ENCODE peak calls at places on chromosome 7, in nine cellular contexts. One of them, this sample, is unnamed.

GRCh38 chr7:106858618-106859532 is 6.2 kb upstream of the PIK3CG start:
- DNase-seq in RWPE1: peak
- DNase-seq in hepatocyte: peak
- DNase-seq in H9: no peak
- DNase-seq in brain microvascular endothelial cell: no peak
- DNase-seq in cardiac muscle cell: peak
- DNase-seq in CD8-positive, alpha-beta T cell: no peak
- DNase-seq in upper lobe of right lung: peak
- DNase-seq in psoas muscle: peak
- DNase-seq in this sample: no peak

GRCh38 chr7:128108641-128109423 is 77.6 kb upstream of the LRRC4 start:
- DNase-seq in psoas muscle: no peak
- DNase-seq in hepatocyte: no peak
- DNase-seq in cardiac muscle cell: no peak
- DNase-seq in RWPE1: no peak
- DNase-seq in upper lobe of right lung: peak
- DNase-seq in brain microvascular endothelial cell: no peak
- DNase-seq in H9: no peak
- DNase-seq in CD8-positive, alpha-beta T cell: peak
- DNase-seq in this sample: no peak

GRCh38 chr7:54796150-54796549 is 37.1 kb upstream of the SEC61G start:
- DNase-seq in upper lobe of right lung: no peak
- DNase-seq in RWPE1: no peak
- DNase-seq in hepatocyte: no peak
- DNase-seq in H9: no peak
- DNase-seq in psoas muscle: no peak
- DNase-seq in brain microvascular endothelial cell: no peak
- DNase-seq in CD8-positive, alpha-beta T cell: no peak
- DNase-seq in cardiac muscle cell: peak
- DNase-seq in this sample: no peak

GRCh38 chr7:111098011-111098925 is 7.3 kb downstream of the LRRN3 start:
- DNase-seq in hepatocyte: peak
- DNase-seq in H9: peak
- DNase-seq in cardiac muscle cell: peak
- DNase-seq in psoas muscle: peak
- DNase-seq in RWPE1: no peak
- DNase-seq in upper lobe of right lung: no peak
- DNase-seq in brain microvascular endothelial cell: peak
- DNase-seq in CD8-positive, alpha-beta T cell: peak
- DNase-seq in this sample: no peak

GRCh38 chr7:159227433-159227832 is 82.8 kb upstream of the VIPR2 start:
- DNase-seq in cardiac muscle cell: no peak
- DNase-seq in CD8-positive, alpha-beta T cell: no peak
- DNase-seq in RWPE1: peak
- DNase-seq in brain microvascular endothelial cell: no peak
- DNase-seq in H9: no peak
- DNase-seq in hepatocyte: no peak
- DNase-seq in upper lobe of right lung: no peak
- DNase-seq in psoas muscle: no peak
- DNase-seq in this sample: peak

GRCh38 chr7:81256991-81257390 is 338.1 kb upstream of the SEMA3C start:
- DNase-seq in hepatocyte: no peak
- DNase-seq in RWPE1: no peak
- DNase-seq in cardiac muscle cell: peak
- DNase-seq in brain microvascular endothelial cell: no peak
- DNase-seq in CD8-positive, alpha-beta T cell: no peak
- DNase-seq in H9: no peak
- DNase-seq in upper lobe of right lung: no peak
- DNase-seq in psoas muscle: no peak
- DNase-seq in this sample: no peak

GRCh38 chr7:36084485-36085091 is 68.5 kb upstream of the EEPD1 start:
- DNase-seq in H9: peak
- DNase-seq in RWPE1: peak
- DNase-seq in upper lobe of right lung: no peak
- DNase-seq in brain microvascular endothelial cell: peak
- DNase-seq in cardiac muscle cell: peak
- DNase-seq in psoas muscle: peak
- DNase-seq in CD8-positive, alpha-beta T cell: no peak
- DNase-seq in hepatocyte: peak
- DNase-seq in this sample: no peak

GRCh38 chr7:130152270-130153141 is 52.7 kb downstream of the TMEM209 start:
- DNase-seq in CD8-positive, alpha-beta T cell: no peak
- DNase-seq in hepatocyte: no peak
- DNase-seq in brain microvascular endothelial cell: no peak
- DNase-seq in H9: no peak
- DNase-seq in cardiac muscle cell: peak
- DNase-seq in RWPE1: no peak
- DNase-seq in psoas muscle: no peak
- DNase-seq in upper lobe of right lung: no peak
- DNase-seq in this sample: no peak

GRCh38 chr7:108167460-108167859 is 37.3 kb upstream of the LAMB4 start:
- DNase-seq in brain microvascular endothelial cell: no peak
- DNase-seq in cardiac muscle cell: peak
- DNase-seq in CD8-positive, alpha-beta T cell: no peak
- DNase-seq in psoas muscle: no peak
- DNase-seq in H9: no peak
- DNase-seq in hepatocyte: peak
- DNase-seq in upper lobe of right lung: no peak
- DNase-seq in RWPE1: no peak
- DNase-seq in this sample: no peak

GRCh38 chr7:5528815-5529442 is 105.3 kb upstream of the TNRC18 start:
- DNase-seq in CD8-positive, alpha-beta T cell: no peak
- DNase-seq in upper lobe of right lung: no peak
- DNase-seq in H9: no peak
- DNase-seq in RWPE1: no peak
- DNase-seq in psoas muscle: peak
- DNase-seq in brain microvascular endothelial cell: no peak
- DNase-seq in cardiac muscle cell: peak
- DNase-seq in hepatocyte: no peak
- DNase-seq in this sample: no peak

GRCh38 chr7:83452256-83452655 is 196.7 kb downstream of the SEMA3E start:
- DNase-seq in psoas muscle: no peak
- DNase-seq in H9: peak
- DNase-seq in cardiac muscle cell: no peak
- DNase-seq in upper lobe of right lung: no peak
- DNase-seq in brain microvascular endothelial cell: no peak
- DNase-seq in hepatocyte: no peak
- DNase-seq in CD8-positive, alpha-beta T cell: no peak
- DNase-seq in RWPE1: no peak
- DNase-seq in this sample: no peak

GRCh38 chr7:151459726-151460473 is 20.0 kb upstream of the CRYGN start:
- DNase-seq in hepatocyte: peak
- DNase-seq in cardiac muscle cell: peak
- DNase-seq in CD8-positive, alpha-beta T cell: no peak
- DNase-seq in brain microvascular endothelial cell: peak
- DNase-seq in upper lobe of right lung: peak
- DNase-seq in psoas muscle: peak
- DNase-seq in H9: peak
- DNase-seq in RWPE1: peak
- DNase-seq in this sample: peak

GRCh38 chr7:55641273-55641691 is 69.0 kb upstream of the VOPP1 start:
- DNase-seq in upper lobe of right lung: no peak
- DNase-seq in cardiac muscle cell: peak
- DNase-seq in hepatocyte: peak
- DNase-seq in CD8-positive, alpha-beta T cell: peak
- DNase-seq in H9: peak
- DNase-seq in brain microvascular endothelial cell: peak
- DNase-seq in RWPE1: peak
- DNase-seq in psoas muscle: no peak
- DNase-seq in this sample: peak

GRCh38 chr7:83732305-83732704 is 83.4 kb upstream of the SEMA3E start:
- DNase-seq in upper lobe of right lung: no peak
- DNase-seq in brain microvascular endothelial cell: no peak
- DNase-seq in RWPE1: no peak
- DNase-seq in H9: no peak
- DNase-seq in psoas muscle: no peak
- DNase-seq in CD8-positive, alpha-beta T cell: no peak
- DNase-seq in cardiac muscle cell: no peak
- DNase-seq in hepatocyte: no peak
- DNase-seq in this sample: no peak

GRCh38 chr7:91880016-91880412 is 488 bp downstream of the MTERF1 start:
- DNase-seq in cardiac muscle cell: peak
- DNase-seq in hepatocyte: peak
- DNase-seq in RWPE1: no peak
- DNase-seq in upper lobe of right lung: no peak
- DNase-seq in psoas muscle: no peak
- DNase-seq in CD8-positive, alpha-beta T cell: no peak
- DNase-seq in H9: no peak
- DNase-seq in brain microvascular endothelial cell: no peak
- DNase-seq in this sample: no peak

GRCh38 chr7:55044791-55045190 is 26.0 kb downstream of the EGFR start:
- DNase-seq in brain microvascular endothelial cell: no peak
- DNase-seq in RWPE1: no peak
- DNase-seq in H9: no peak
- DNase-seq in upper lobe of right lung: no peak
- DNase-seq in cardiac muscle cell: no peak
- DNase-seq in hepatocyte: no peak
- DNase-seq in CD8-positive, alpha-beta T cell: no peak
- DNase-seq in psoas muscle: no peak
- DNase-seq in this sample: no peak

GRCh38 chr7:173120-173918 is 19.1 kb upstream of the FAM20C start:
- DNase-seq in brain microvascular endothelial cell: no peak
- DNase-seq in cardiac muscle cell: no peak
- DNase-seq in CD8-positive, alpha-beta T cell: no peak
- DNase-seq in RWPE1: no peak
- DNase-seq in hepatocyte: no peak
- DNase-seq in psoas muscle: no peak
- DNase-seq in H9: no peak
- DNase-seq in upper lobe of right lung: no peak
- DNase-seq in this sample: no peak

GRCh38 chr7:116653204-116653603 is 18.8 kb upstream of the MET start:
- DNase-seq in psoas muscle: no peak
- DNase-seq in brain microvascular endothelial cell: peak
- DNase-seq in cardiac muscle cell: peak
- DNase-seq in CD8-positive, alpha-beta T cell: no peak
- DNase-seq in upper lobe of right lung: no peak
- DNase-seq in RWPE1: peak
- DNase-seq in hepatocyte: peak
- DNase-seq in H9: no peak
- DNase-seq in this sample: no peak

DNA sequence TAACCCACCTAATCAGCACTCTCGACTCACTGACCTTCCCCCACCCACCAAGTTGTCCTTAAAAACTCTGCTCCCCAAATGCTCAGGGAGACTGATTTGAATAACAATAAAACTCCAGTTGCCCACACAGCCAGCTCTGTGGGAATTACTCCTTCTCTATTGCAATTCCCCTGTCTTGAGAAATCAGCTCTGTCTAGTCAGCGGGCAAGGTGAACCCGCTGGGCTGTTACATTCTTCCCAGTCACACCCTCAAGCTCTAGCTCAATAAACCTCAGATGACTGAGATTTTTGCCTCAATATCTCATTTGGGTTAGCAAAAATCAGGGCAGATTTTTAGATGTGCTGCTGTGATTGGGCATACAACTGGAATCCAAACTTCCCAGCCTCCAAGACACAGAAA is 33.0 kb downstream of the SVOPL start:
- DNase-seq in CD8-positive, alpha-beta T cell: no peak
- DNase-seq in brain microvascular endothelial cell: no peak
- DNase-seq in H9: no peak
- DNase-seq in cardiac muscle cell: no peak
- DNase-seq in upper lobe of right lung: no peak
- DNase-seq in RWPE1: no peak
- DNase-seq in psoas muscle: no peak
- DNase-seq in hepatocyte: no peak
- DNase-seq in this sample: no peak
- H3K27ac ChIP-seq in CD8-positive, alpha-beta T cell: no peak
- H3K27ac ChIP-seq in brain microvascular endothelial cell: no peak
- H3K27ac ChIP-seq in H9: no peak
- H3K27ac ChIP-seq in cardiac muscle cell: peak
- H3K27ac ChIP-seq in upper lobe of right lung: no peak
- H3K27ac ChIP-seq in RWPE1: no peak
- H3K27ac ChIP-seq in psoas muscle: no peak
- H3K27ac ChIP-seq in hepatocyte: no peak
- H3K27ac ChIP-seq in this sample: no peak

GRCh38 chr7:153130052-153130451 is 370.5 kb downstream of the ACTR3B start:
- DNase-seq in RWPE1: no peak
- DNase-seq in CD8-positive, alpha-beta T cell: no peak
- DNase-seq in brain microvascular endothelial cell: no peak
- DNase-seq in cardiac muscle cell: no peak
- DNase-seq in H9: no peak
- DNase-seq in psoas muscle: no peak
- DNase-seq in hepatocyte: no peak
- DNase-seq in upper lobe of right lung: no peak
- DNase-seq in this sample: no peak
- H3K27ac ChIP-seq in RWPE1: no peak
- H3K27ac ChIP-seq in CD8-positive, alpha-beta T cell: no peak
- H3K27ac ChIP-seq in brain microvascular endothelial cell: no peak
- H3K27ac ChIP-seq in cardiac muscle cell: no peak
- H3K27ac ChIP-seq in H9: no peak
- H3K27ac ChIP-seq in psoas muscle: no peak
- H3K27ac ChIP-seq in hepatocyte: no peak
- H3K27ac ChIP-seq in upper lobe of right lung: no peak
- H3K27ac ChIP-seq in this sample: no peak

GRCh38 chr7:51255536-51256243 is 60.9 kb downstream of the COBL start:
- DNase-seq in CD8-positive, alpha-beta T cell: no peak
- DNase-seq in RWPE1: no peak
- DNase-seq in upper lobe of right lung: no peak
- DNase-seq in hepatocyte: no peak
- DNase-seq in cardiac muscle cell: no peak
- DNase-seq in psoas muscle: peak
- DNase-seq in H9: no peak
- DNase-seq in brain microvascular endothelial cell: no peak
- DNase-seq in this sample: no peak
- H3K27ac ChIP-seq in CD8-positive, alpha-beta T cell: no peak
- H3K27ac ChIP-seq in RWPE1: no peak
- H3K27ac ChIP-seq in upper lobe of right lung: no peak
- H3K27ac ChIP-seq in hepatocyte: no peak
- H3K27ac ChIP-seq in cardiac muscle cell: no peak
- H3K27ac ChIP-seq in psoas muscle: peak
- H3K27ac ChIP-seq in H9: no peak
- H3K27ac ChIP-seq in brain microvascular endothelial cell: no peak
- H3K27ac ChIP-seq in this sample: peak

GRCh38 chr7:27160546-27161213 is 4.2 kb upstream of the HOXA7 start:
- DNase-seq in upper lobe of right lung: peak
- DNase-seq in psoas muscle: peak
- DNase-seq in H9: peak
- DNase-seq in CD8-positive, alpha-beta T cell: peak
- DNase-seq in hepatocyte: peak
- DNase-seq in brain microvascular endothelial cell: peak
- DNase-seq in RWPE1: no peak
- DNase-seq in cardiac muscle cell: peak
- DNase-seq in this sample: peak

GRCh38 chr7:27162548-27162848 is 2.8 kb downstream of the HOXA9 start:
- DNase-seq in upper lobe of right lung: no peak
- DNase-seq in psoas muscle: no peak
- DNase-seq in brain microvascular endothelial cell: no peak
- DNase-seq in hepatocyte: no peak
- DNase-seq in cardiac muscle cell: no peak
- DNase-seq in H9: no peak
- DNase-seq in CD8-positive, alpha-beta T cell: no peak
- DNase-seq in RWPE1: no peak
- DNase-seq in this sample: no peak

GRCh38 chr7:27162930-27163775 is 2.2 kb downstream of the HOXA9 start:
- DNase-seq in RWPE1: no peak
- DNase-seq in cardiac muscle cell: no peak
- DNase-seq in brain microvascular endothelial cell: no peak
- DNase-seq in CD8-positive, alpha-beta T cell: no peak
- DNase-seq in hepatocyte: no peak
- DNase-seq in upper lobe of right lung: peak
- DNase-seq in psoas muscle: no peak
- DNase-seq in H9: peak
- DNase-seq in this sample: no peak

GRCh38 chr7:27161214-27161720 is 4.1 kb downstream of the HOXA9 start:
- DNase-seq in cardiac muscle cell: no peak
- DNase-seq in hepatocyte: peak
- DNase-seq in upper lobe of right lung: peak
- DNase-seq in psoas muscle: peak
- DNase-seq in CD8-positive, alpha-beta T cell: no peak
- DNase-seq in brain microvascular endothelial cell: no peak
- DNase-seq in RWPE1: no peak
- DNase-seq in H9: no peak
- DNase-seq in this sample: no peak

GRCh38 chr7:27161721-27162547 is 3.4 kb downstream of the HOXA9 start:
- DNase-seq in H9: peak
- DNase-seq in cardiac muscle cell: no peak
- DNase-seq in hepatocyte: peak
- DNase-seq in CD8-positive, alpha-beta T cell: no peak
- DNase-seq in upper lobe of right lung: peak
- DNase-seq in psoas muscle: peak
- DNase-seq in RWPE1: no peak
- DNase-seq in brain microvascular endothelial cell: no peak
- DNase-seq in this sample: no peak
- H3K27ac ChIP-seq in H9: no peak
- H3K27ac ChIP-seq in cardiac muscle cell: no peak
- H3K27ac ChIP-seq in hepatocyte: peak
- H3K27ac ChIP-seq in CD8-positive, alpha-beta T cell: no peak
- H3K27ac ChIP-seq in upper lobe of right lung: no peak
- H3K27ac ChIP-seq in psoas muscle: peak
- H3K27ac ChIP-seq in RWPE1: peak
- H3K27ac ChIP-seq in brain microvascular endothelial cell: no peak
- H3K27ac ChIP-seq in this sample: no peak